ENCODE peak calls at places on chromosomes 6 and 20, in five cellular contexts. One of them, this sample, is unnamed.

GRCh38 chr20:35263609-35264223 is 14.2 kb downstream of the MMP24OS start:
- DNase-seq in H9: no peak
- DNase-seq in neuronal stem cell: no peak
- DNase-seq in IMR-90: no peak
- DNase-seq in trophoblast cell: no peak
- DNase-seq in this sample: no peak

GRCh38 chr20:32538526-32538918 is 46.6 kb downstream of the NOL4L start:
- DNase-seq in H9: peak
- DNase-seq in neuronal stem cell: no peak
- DNase-seq in IMR-90: no peak
- DNase-seq in trophoblast cell: no peak
- DNase-seq in this sample: no peak

GRCh38 chr20:8656335-8656734 is 412.6 kb upstream of the PLCB4 start:
- DNase-seq in H9: no peak
- DNase-seq in trophoblast cell: no peak
- DNase-seq in IMR-90: no peak
- DNase-seq in neuronal stem cell: no peak
- DNase-seq in this sample: peak

GRCh38 chr20:32806356-32806755 is 13.4 kb upstream of the MAPRE1 start:
- DNase-seq in H9: no peak
- DNase-seq in trophoblast cell: peak
- DNase-seq in neuronal stem cell: no peak
- DNase-seq in IMR-90: no peak
- DNase-seq in this sample: no peak

GRCh38 chr20:45998761-45999160 is 9.9 kb upstream of the MMP9 start:
- DNase-seq in IMR-90: no peak
- DNase-seq in neuronal stem cell: no peak
- DNase-seq in trophoblast cell: no peak
- DNase-seq in H9: no peak
- DNase-seq in this sample: no peak

GRCh38 chr6:77707603-77708002 is 54.8 kb downstream of the MEI4 start:
- DNase-seq in trophoblast cell: no peak
- DNase-seq in H9: peak
- DNase-seq in IMR-90: no peak
- DNase-seq in neuronal stem cell: no peak
- DNase-seq in this sample: no peak

GRCh38 chr20:63697868-63698545 is 1.6 kb downstream of the TNFRSF6B start:
- DNase-seq in H9: peak
- DNase-seq in neuronal stem cell: no peak
- DNase-seq in trophoblast cell: no peak
- DNase-seq in IMR-90: no peak
- DNase-seq in this sample: no peak

GRCh38 chr20:47368301-47368700 is 11.8 kb upstream of the ZMYND8 start:
- DNase-seq in trophoblast cell: no peak
- DNase-seq in H9: no peak
- DNase-seq in neuronal stem cell: no peak
- DNase-seq in IMR-90: no peak
- DNase-seq in this sample: no peak

GRCh38 chr6:108080010-108080780 is 5.7 kb upstream of the OSTM1 start:
- DNase-seq in trophoblast cell: peak
- DNase-seq in IMR-90: peak
- DNase-seq in neuronal stem cell: no peak
- DNase-seq in H9: peak
- DNase-seq in this sample: peak

GRCh38 chr6:39182604-39183003 is 46.7 kb downstream of the KCNK5 start:
- DNase-seq in trophoblast cell: no peak
- DNase-seq in IMR-90: no peak
- DNase-seq in H9: no peak
- DNase-seq in neuronal stem cell: no peak
- DNase-seq in this sample: no peak

GRCh38 chr6:31037692-31038091 is 27.4 kb downstream of the MUC22 start:
- DNase-seq in neuronal stem cell: no peak
- DNase-seq in IMR-90: peak
- DNase-seq in trophoblast cell: no peak
- DNase-seq in H9: no peak
- DNase-seq in this sample: peak

GRCh38 chr20:461254-462198 is 807 bp downstream of the TBC1D20 start:
- DNase-seq in H9: peak
- DNase-seq in IMR-90: peak
- DNase-seq in trophoblast cell: peak
- DNase-seq in neuronal stem cell: peak
- DNase-seq in this sample: peak

GRCh38 chr6:38715016-38715809 is at the start of gene DNAH8:
- DNase-seq in H9: no peak
- DNase-seq in IMR-90: no peak
- DNase-seq in neuronal stem cell: no peak
- DNase-seq in trophoblast cell: no peak
- DNase-seq in this sample: no peak

GRCh38 chr6:158445426-158446085 is 114.3 kb upstream of the TMEM181 start:
- DNase-seq in trophoblast cell: no peak
- DNase-seq in neuronal stem cell: no peak
- DNase-seq in H9: no peak
- DNase-seq in IMR-90: no peak
- DNase-seq in this sample: no peak

GRCh38 chr6:129598244-129599187 is 111.5 kb downstream of the ARHGAP18 start:
- DNase-seq in neuronal stem cell: peak
- DNase-seq in trophoblast cell: peak
- DNase-seq in IMR-90: peak
- DNase-seq in H9: no peak
- DNase-seq in this sample: peak

GRCh38 chr6:112054520-112055160 is 736 bp downstream of the CCN6 start:
- DNase-seq in neuronal stem cell: no peak
- DNase-seq in H9: no peak
- DNase-seq in trophoblast cell: no peak
- DNase-seq in IMR-90: peak
- DNase-seq in this sample: no peak

GRCh38 chr6:20211941-20212391 is 303 bp downstream of the MBOAT1 start:
- DNase-seq in IMR-90: no peak
- DNase-seq in neuronal stem cell: no peak
- DNase-seq in H9: peak
- DNase-seq in trophoblast cell: peak
- DNase-seq in this sample: peak

GRCh38 chr6:127366281-127367022 is 23.0 kb upstream of the ECHDC1 start:
- DNase-seq in H9: peak
- DNase-seq in trophoblast cell: no peak
- DNase-seq in IMR-90: peak
- DNase-seq in neuronal stem cell: no peak
- DNase-seq in this sample: peak

GRCh38 chr6:135163440-135163738 is 17.7 kb upstream of the MYB start:
- DNase-seq in IMR-90: no peak
- DNase-seq in H9: no peak
- DNase-seq in neuronal stem cell: no peak
- DNase-seq in trophoblast cell: no peak
- DNase-seq in this sample: no peak

GRCh38 chr20:38275815-38276550 is 15.4 kb upstream of the KIAA1755 start:
- DNase-seq in H9: no peak
- DNase-seq in IMR-90: peak
- DNase-seq in trophoblast cell: peak
- DNase-seq in neuronal stem cell: no peak
- DNase-seq in this sample: peak

GRCh38 chr6:136503303-136503702 is 46.9 kb downstream of the MAP7 start:
- DNase-seq in neuronal stem cell: no peak
- DNase-seq in H9: no peak
- DNase-seq in trophoblast cell: no peak
- DNase-seq in IMR-90: no peak
- DNase-seq in this sample: no peak

GRCh38 chr20:44069203-44069931 is 117.6 kb downstream of the JPH2 start:
- DNase-seq in H9: no peak
- DNase-seq in IMR-90: no peak
- DNase-seq in neuronal stem cell: no peak
- DNase-seq in trophoblast cell: no peak
- DNase-seq in this sample: no peak

GRCh38 chr6:53771780-53772624 is 22.8 kb upstream of the LRRC1 start:
- DNase-seq in H9: no peak
- DNase-seq in neuronal stem cell: no peak
- DNase-seq in IMR-90: peak
- DNase-seq in trophoblast cell: no peak
- DNase-seq in this sample: peak

GRCh38 chr6:38155576-38156204 is 336.2 kb downstream of the ZFAND3 start:
- DNase-seq in IMR-90: peak
- DNase-seq in H9: no peak
- DNase-seq in trophoblast cell: no peak
- DNase-seq in neuronal stem cell: no peak
- DNase-seq in this sample: peak

GRCh38 chr20:51354769-51355319 is 187.7 kb downstream of the NFATC2 start:
- DNase-seq in neuronal stem cell: no peak
- DNase-seq in IMR-90: peak
- DNase-seq in H9: no peak
- DNase-seq in trophoblast cell: no peak
- DNase-seq in this sample: peak

GRCh38 chr20:5122861-5123260 is 3.1 kb upstream of the PCNA start:
- DNase-seq in H9: no peak
- DNase-seq in IMR-90: peak
- DNase-seq in neuronal stem cell: no peak
- DNase-seq in trophoblast cell: peak
- DNase-seq in this sample: no peak

GRCh38 chr6:43647613-43648012 is 2.8 kb downstream of the RSPH9 start:
- DNase-seq in H9: no peak
- DNase-seq in neuronal stem cell: no peak
- DNase-seq in IMR-90: no peak
- DNase-seq in trophoblast cell: no peak
- DNase-seq in this sample: no peak

GRCh38 chr20:6122873-6123649 is at the start of gene FERMT1:
- DNase-seq in trophoblast cell: peak
- DNase-seq in H9: peak
- DNase-seq in neuronal stem cell: peak
- DNase-seq in IMR-90: peak
- DNase-seq in this sample: peak

GRCh38 chr6:123393333-123393732 is 243.4 kb downstream of the TRDN start:
- DNase-seq in neuronal stem cell: no peak
- DNase-seq in IMR-90: no peak
- DNase-seq in trophoblast cell: no peak
- DNase-seq in H9: no peak
- DNase-seq in this sample: peak

DNA sequence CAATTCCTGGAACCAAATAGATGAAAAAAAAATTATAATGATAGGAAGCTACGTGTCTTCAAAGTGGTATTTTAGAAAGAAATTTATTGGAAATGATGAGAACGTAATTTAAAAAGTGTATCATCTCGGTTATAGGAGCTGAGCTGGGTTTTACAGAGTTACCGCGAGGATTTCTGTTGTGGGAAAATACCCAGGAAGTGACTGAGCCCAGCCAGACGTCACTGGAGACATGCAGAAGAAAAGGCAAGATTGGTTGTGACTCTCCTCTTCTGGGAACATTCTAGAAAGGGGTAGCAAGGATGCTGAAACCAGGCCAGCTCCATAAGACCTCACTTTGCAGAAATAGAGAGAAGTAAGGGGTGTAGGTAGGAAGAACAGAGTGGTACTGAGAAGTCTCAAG is 95.9 kb upstream of the ADGRF1 start:
- DNase-seq in trophoblast cell: no peak
- DNase-seq in IMR-90: peak
- DNase-seq in H9: no peak
- DNase-seq in neuronal stem cell: no peak
- DNase-seq in this sample: no peak
- H2BK5ac ChIP-seq in trophoblast cell: peak
- H2BK5ac ChIP-seq in IMR-90: no peak
- H2BK5ac ChIP-seq in H9: no peak
- H2BK5ac ChIP-seq in neuronal stem cell: no peak
- H2BK5ac ChIP-seq in this sample: no peak

GRCh38 chr6:7317538-7317937 is 4.5 kb upstream of the SSR1 start:
- DNase-seq in H9: no peak
- DNase-seq in IMR-90: no peak
- DNase-seq in neuronal stem cell: no peak
- DNase-seq in trophoblast cell: no peak
- DNase-seq in this sample: no peak

GRCh38 chr6:7325750-7326149 is 12.8 kb upstream of the SSR1 start:
- DNase-seq in trophoblast cell: no peak
- DNase-seq in IMR-90: no peak
- DNase-seq in neuronal stem cell: no peak
- DNase-seq in H9: no peak
- DNase-seq in this sample: no peak

GRCh38 chr6:7328159-7328713 is 15.2 kb upstream of the SSR1 start:
- DNase-seq in neuronal stem cell: no peak
- DNase-seq in trophoblast cell: no peak
- DNase-seq in IMR-90: no peak
- DNase-seq in H9: no peak
- DNase-seq in this sample: no peak

GRCh38 chr6:7324520-7324919 is 11.5 kb upstream of the SSR1 start:
- DNase-seq in neuronal stem cell: no peak
- DNase-seq in H9: no peak
- DNase-seq in IMR-90: no peak
- DNase-seq in trophoblast cell: no peak
- DNase-seq in this sample: no peak

DNA sequence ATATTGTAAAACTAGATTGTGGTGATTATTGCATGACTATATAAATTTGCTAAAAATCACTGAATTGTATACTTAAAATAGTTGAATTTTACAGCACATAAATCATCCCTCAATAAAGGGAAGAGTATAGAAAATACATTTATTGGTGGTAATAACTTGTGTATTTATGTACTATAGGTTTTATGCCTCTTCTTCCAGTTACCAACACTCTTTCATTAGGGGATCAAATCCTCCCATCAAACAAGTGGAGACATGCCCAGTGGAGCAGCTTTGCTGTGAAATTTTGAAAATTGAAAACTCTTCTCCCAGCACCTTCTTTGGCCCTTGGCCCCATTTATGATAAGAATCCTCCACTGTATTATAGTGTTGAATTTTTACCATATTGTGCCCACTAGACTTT is 10.1 kb upstream of the SSR1 start:
- DNase-seq in H9: no peak
- DNase-seq in IMR-90: no peak
- DNase-seq in trophoblast cell: no peak
- DNase-seq in neuronal stem cell: no peak
- DNase-seq in this sample: no peak
- H3K4ac ChIP-seq in H9: no peak
- H3K4ac ChIP-seq in IMR-90: no peak
- H3K4ac ChIP-seq in trophoblast cell: no peak
- H3K4ac ChIP-seq in neuronal stem cell: no peak
- H3K4ac ChIP-seq in this sample: no peak

GRCh38 chr20:48933017-48933766 is 11.7 kb downstream of the ARFGEF2 start:
- DNase-seq in IMR-90: no peak
- DNase-seq in trophoblast cell: no peak
- DNase-seq in neuronal stem cell: no peak
- DNase-seq in H9: no peak
- DNase-seq in this sample: no peak

GRCh38 chr20:48930035-48930434 is 8.5 kb downstream of the ARFGEF2 start:
- DNase-seq in H9: no peak
- DNase-seq in trophoblast cell: no peak
- DNase-seq in IMR-90: no peak
- DNase-seq in neuronal stem cell: no peak
- DNase-seq in this sample: no peak

GRCh38 chr20:48931527-48932374 is 10.2 kb downstream of the ARFGEF2 start:
- DNase-seq in trophoblast cell: no peak
- DNase-seq in neuronal stem cell: no peak
- DNase-seq in H9: no peak
- DNase-seq in IMR-90: no peak
- DNase-seq in this sample: no peak

GRCh38 chr20:48930878-48931277 is 9.4 kb downstream of the ARFGEF2 start:
- DNase-seq in neuronal stem cell: no peak
- DNase-seq in H9: no peak
- DNase-seq in trophoblast cell: no peak
- DNase-seq in IMR-90: no peak
- DNase-seq in this sample: no peak

GRCh38 chr20:48932375-48932941 is 10.9 kb downstream of the ARFGEF2 start:
- DNase-seq in neuronal stem cell: no peak
- DNase-seq in trophoblast cell: no peak
- DNase-seq in H9: no peak
- DNase-seq in IMR-90: peak
- DNase-seq in this sample: peak
- H2BK5ac ChIP-seq in neuronal stem cell: no peak
- H2BK5ac ChIP-seq in trophoblast cell: no peak
- H2BK5ac ChIP-seq in H9: no peak
- H2BK5ac ChIP-seq in IMR-90: peak
- H2BK5ac ChIP-seq in this sample: no peak

GRCh38 chr6:147299035-147299434 is 94.8 kb downstream of the STXBP5 start:
- DNase-seq in neuronal stem cell: no peak
- DNase-seq in trophoblast cell: no peak
- DNase-seq in IMR-90: no peak
- DNase-seq in H9: no peak
- DNase-seq in this sample: no peak
- H3K4ac ChIP-seq in neuronal stem cell: no peak
- H3K4ac ChIP-seq in trophoblast cell: no peak
- H3K4ac ChIP-seq in IMR-90: no peak
- H3K4ac ChIP-seq in H9: no peak
- H3K4ac ChIP-seq in this sample: no peak

This sample was measured in mesenchymal stem cell.